ENCODE peak calls at places on chromosomes 6 and 20, in six cellular contexts. T is astrocyte, G is AG04450, Q is RWPE1, U is kidney, X is pancreas. Z is an unnamed sample.

GRCh38 chr6:946546-946945 is 253.6 kb upstream of the EXOC2 start:
- DNase-seq in Q (no peak), U (no peak), G (no peak), T (no peak), X (no peak), Z (no peak)

GRCh38 chr6:169141706-169142705 is 111.6 kb downstream of the THBS2 start:
- DNase-seq in T (peak), Q (no peak), U (peak), G (no peak), X (no peak), Z (no peak)

GRCh38 chr6:72619883-72620696 is 1.8 kb upstream of the KCNQ5 start:
- DNase-seq in Q (no peak), U (peak), X (peak), T (peak), G (no peak), Z (no peak)

GRCh38 chr6:56708810-56709597 is 66.3 kb upstream of the DST start:
- DNase-seq in U (no peak), X (no peak), T (peak), Q (peak), G (no peak), Z (no peak)

GRCh38 chr6:32967151-32968091 is 973 bp upstream of the BRD2 start:
- DNase-seq in Q (no peak), X (no peak), U (no peak), G (no peak), T (peak), Z (no peak)

GRCh38 chr20:34473262-34473883 is 42.8 kb upstream of the DYNLRB1 start:
- DNase-seq in X (no peak), Q (peak), T (peak), U (no peak), G (no peak), Z (no peak)

GRCh38 chr20:48398506-48399449 is 429.0 kb downstream of the PREX1 start:
- DNase-seq in Q (no peak), X (no peak), T (no peak), G (no peak), U (no peak), Z (no peak)

GRCh38 chr6:130697661-130698535 is 129.3 kb upstream of the SMLR1 start:
- DNase-seq in U (no peak), T (peak), Q (peak), X (no peak), G (peak), Z (no peak)

GRCh38 chr6:166555066-166555465 is 31.4 kb downstream of the RAMACL start:
- DNase-seq in G (no peak), U (no peak), X (no peak), Q (no peak), T (no peak), Z (no peak)

GRCh38 chr6:27608916-27609883 is 136.3 kb upstream of the ZNF184 start:
- DNase-seq in U (no peak), G (no peak), X (no peak), T (peak), Q (no peak), Z (no peak)

DNA sequence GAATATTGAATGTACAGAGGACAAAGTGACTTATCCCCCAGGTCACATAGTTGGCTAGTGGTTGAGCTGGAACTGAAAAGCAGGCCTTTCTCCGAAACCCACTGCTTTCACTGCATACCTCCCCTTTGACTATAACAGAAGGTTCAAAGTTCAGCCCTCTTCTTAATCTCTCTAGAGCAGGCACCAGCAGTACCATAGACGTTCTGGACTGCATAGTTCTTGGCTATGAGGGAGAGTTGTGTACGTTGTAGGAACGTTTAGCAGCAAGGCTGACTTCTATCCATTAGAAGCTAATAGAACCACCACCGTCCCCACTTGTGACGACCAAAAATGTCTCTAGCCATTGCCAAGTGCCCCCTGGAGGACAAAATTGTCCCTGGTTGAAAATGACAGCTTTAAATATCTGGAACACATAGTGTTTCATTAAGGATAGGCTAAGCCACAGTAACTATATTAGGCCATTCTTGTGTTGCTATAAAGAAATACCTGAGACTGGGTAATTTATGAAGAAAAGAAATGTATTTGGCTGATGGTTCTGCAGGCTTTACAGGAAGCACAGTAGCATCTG is 123.8 kb upstream of the MTHFD1L start:
- DNase-seq in Q (no peak), T (no peak), G (no peak), X (no peak), U (no peak), Z (no peak)
- H3K27ac ChIP-seq in Q (no peak), T (no peak), G (no peak), X (no peak), U (no peak), Z (no peak)

DNA sequence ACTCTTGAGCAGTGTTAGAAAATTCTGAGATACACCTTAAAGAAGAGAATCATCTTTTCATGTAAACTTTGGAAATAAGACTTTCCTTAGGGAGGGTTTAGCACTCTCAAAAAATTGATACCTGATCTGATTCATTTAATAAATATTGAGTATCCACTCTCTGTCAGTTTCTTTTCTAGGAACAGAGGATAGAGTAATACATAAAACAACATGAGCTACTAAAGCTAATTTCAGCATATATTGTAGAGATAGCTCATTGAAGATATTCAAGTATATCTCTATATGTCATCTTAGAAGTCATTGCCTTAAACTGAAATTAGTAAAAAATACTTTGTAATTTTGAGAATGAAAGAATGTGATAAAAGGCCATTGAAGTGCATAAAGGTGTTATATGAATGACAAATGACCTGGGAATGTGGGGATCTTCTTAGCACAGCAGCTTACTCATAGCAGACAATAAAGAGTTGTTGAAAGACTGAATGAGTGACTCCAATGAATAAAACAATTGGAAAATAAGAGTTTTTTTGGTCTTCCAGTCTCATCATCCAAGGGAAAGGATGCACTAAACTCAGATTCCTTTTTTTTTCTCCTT is 29.2 kb downstream of the RHAG start:
- DNase-seq in G (no peak), Q (peak), T (no peak), U (no peak), X (no peak), Z (no peak)
- TF ChIP-seq CTCF in G (no peak), Q (peak), T (no peak), U (no peak), X (no peak), Z (peak)

DNA sequence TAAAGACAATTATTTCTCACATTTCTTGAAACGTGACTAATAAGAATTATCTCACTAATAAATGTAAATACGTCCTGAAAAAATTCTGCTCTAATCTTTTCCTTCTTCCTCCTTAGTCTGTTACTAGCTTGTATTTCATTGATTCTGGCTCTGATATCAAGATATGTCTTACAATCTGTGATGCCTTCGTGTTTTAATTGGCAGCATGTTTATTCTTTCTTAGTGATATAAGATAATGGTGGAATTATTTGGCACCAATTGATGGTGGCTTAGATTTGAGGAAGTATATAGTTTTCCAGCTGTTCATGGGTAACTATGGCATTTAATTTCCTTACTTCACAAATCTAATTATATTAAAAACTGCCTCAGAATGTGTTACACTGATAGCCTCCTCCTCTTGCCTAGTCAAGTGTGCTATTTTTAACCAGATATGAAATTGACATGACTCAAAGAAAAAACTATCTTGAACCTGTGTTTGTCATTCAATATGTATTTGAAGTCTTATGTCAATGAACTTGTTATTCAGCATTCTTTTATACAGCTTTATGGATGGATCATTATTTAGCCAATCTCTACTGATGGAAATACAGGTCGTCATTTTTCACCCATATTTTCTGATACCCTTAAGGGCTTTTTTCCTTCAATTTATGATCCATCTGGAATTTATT is 5.3 kb downstream of the CCNC start:
- DNase-seq in X (no peak), T (no peak), Q (no peak), U (no peak), G (no peak), Z (no peak)
- H3K27ac ChIP-seq in X (no peak), T (no peak), Q (no peak), U (no peak), G (no peak), Z (no peak)

DNA sequence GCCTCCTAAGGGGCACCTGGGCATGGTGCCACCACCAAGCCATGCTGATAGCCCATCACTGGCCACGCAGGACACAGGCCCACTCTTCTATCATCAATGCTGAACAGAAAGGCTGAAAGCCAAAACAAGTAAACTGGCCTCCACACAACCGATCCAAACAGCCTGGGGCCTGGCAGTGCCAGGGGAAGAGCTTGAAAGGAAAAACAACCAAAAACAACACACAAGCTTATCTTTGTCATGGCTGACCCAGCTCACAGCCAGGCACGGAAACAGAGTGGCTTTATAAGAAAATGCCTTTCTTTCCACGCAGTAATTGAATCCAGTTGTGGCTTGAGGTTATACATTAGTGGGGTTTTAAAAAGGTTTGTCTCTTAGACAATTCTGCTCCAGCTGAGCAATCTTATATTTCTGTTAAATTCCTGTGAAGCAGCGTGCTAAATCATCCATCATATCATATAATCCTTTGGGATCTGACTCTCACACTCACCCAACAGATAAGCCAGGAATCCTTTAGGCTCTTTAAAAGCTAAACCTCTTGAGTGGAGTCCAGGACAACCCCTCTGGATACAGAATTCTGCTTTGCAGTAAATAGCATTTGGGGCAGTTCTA is 65.4 kb upstream of the SLC22A16 start:
- DNase-seq in U (no peak), T (peak), G (no peak), X (no peak), Q (no peak), Z (no peak)
- TF ChIP-seq CTCF in U (no peak), T (no peak), G (no peak), X (no peak), Q (no peak), Z (no peak)

GRCh38 chr20:47320990-47321805 is 35.3 kb downstream of the ZMYND8 start:
- DNase-seq in U (peak), Q (no peak), T (no peak), G (no peak), X (no peak), Z (no peak)
- H3K27ac ChIP-seq in U (peak), Q (peak), T (no peak), G (no peak), X (peak), Z (peak)

Z was measured in esophagus squamous epithelium.